ENCODE peak calls at places on chromosome 14, in ten cellular contexts. E is K562, P is breast epithelium, N is tibial artery, K is psoas muscle, Y is lower lobe of right lung, H is Panc1, Q is heart right ventricle, Z is A549, I is foreskin keratinocyte. L is an unnamed sample. For H3K4me1, the result is how much of the 10 kb centered on the place peaks cover.

GRCh38 chr14:73909681-73910080 is 23.0 kb downstream of the ZNF410 start:
- DNase-seq in Z (no peak), E (no peak), H (no peak), N (no peak), Y (no peak), K (no peak), P (no peak), I (no peak), Q (no peak), L (no peak)

GRCh38 chr14:106115401-106115800 is 589.0 kb downstream of the TMEM121 start:
- DNase-seq in E (no peak), I (no peak), H (no peak), K (no peak), Z (no peak), N (no peak), Q (no peak), Y (no peak), P (no peak), L (no peak)

GRCh38 chr14:102827716-102828115 is 50.5 kb downstream of the TRAF3 start:
- DNase-seq in N (no peak), K (no peak), Y (no peak), E (no peak), P (no peak), Z (no peak), Q (no peak), H (no peak), I (no peak), L (no peak)

GRCh38 chr14:99587463-99588278 is 16.3 kb downstream of the CCDC85C start:
- DNase-seq in Q (no peak), Y (no peak), E (no peak), K (no peak), H (no peak), Z (no peak), I (no peak), N (no peak), P (no peak), L (no peak)

GRCh38 chr14:50083467-50084337 is 32.7 kb downstream of the VCPKMT start:
- DNase-seq in E (no peak), N (no peak), I (no peak), H (no peak), Y (no peak), Q (no peak), K (no peak), Z (no peak), P (no peak), L (no peak)

GRCh38 chr14:52987514-52987913 is 36.7 kb upstream of the FERMT2 start:
- DNase-seq in Q (no peak), E (no peak), N (no peak), P (no peak), H (no peak), K (no peak), I (no peak), Y (no peak), Z (no peak), L (no peak)

GRCh38 chr14:32702571-32702970 is 236.1 kb upstream of the NPAS3 start:
- DNase-seq in H (no peak), K (peak), E (no peak), I (peak), P (no peak), Q (peak), Z (no peak), Y (peak), N (peak), L (peak)

GRCh38 chr14:105534586-105534985 is 8.2 kb downstream of the TMEM121 start:
- DNase-seq in H (no peak), Q (no peak), Y (no peak), Z (no peak), E (no peak), P (no peak), N (peak), K (peak), I (no peak), L (no peak)

GRCh38 chr14:104137297-104138097 is 890 bp upstream of the KIF26A start:
- DNase-seq in N (peak), I (no peak), E (no peak), H (no peak), Q (peak), Y (peak), P (peak), Z (peak), K (peak), L (no peak)

GRCh38 chr14:65255029-65255545 is 152.8 kb upstream of the MAX start:
- DNase-seq in Y (no peak), K (no peak), Q (no peak), N (no peak), P (no peak), I (peak), Z (peak), H (peak), E (no peak), L (no peak)

GRCh38 chr14:104441275-104442106 is 138.1 kb upstream of the C14orf180 start:
- DNase-seq in E (no peak), Z (no peak), K (no peak), Q (no peak), P (peak), N (peak), H (no peak), Y (no peak), I (no peak), L (peak)

GRCh38 chr14:105602243-105602750 is 75.9 kb downstream of the TMEM121 start:
- DNase-seq in E (no peak), Y (no peak), N (peak), H (no peak), Q (no peak), Z (no peak), K (no peak), P (peak), I (no peak), L (no peak)

GRCh38 chr14:34322940-34323418 is 139.1 kb downstream of the SPTSSA start:
- DNase-seq in Y (peak), P (peak), H (no peak), I (no peak), Z (peak), N (no peak), Q (peak), E (peak), K (peak), L (no peak)

GRCh38 chr14:76954791-76955190 is 73.7 kb downstream of the IRF2BPL start:
- DNase-seq in K (no peak), I (no peak), H (no peak), P (no peak), E (no peak), Y (no peak), N (no peak), Z (no peak), Q (no peak), L (no peak)

GRCh38 chr14:69693145-69693544 is 73.8 kb upstream of the SRSF5 start:
- DNase-seq in Q (no peak), K (no peak), H (no peak), P (no peak), Z (no peak), N (no peak), I (no peak), E (no peak), Y (no peak), L (no peak)

GRCh38 chr14:49946320-49947141 is 53.6 kb downstream of the ARF6 start:
- DNase-seq in Y (no peak), P (no peak), I (no peak), H (peak), K (no peak), Z (peak), N (peak), E (peak), Q (peak), L (no peak)

GRCh38 chr14:98923596-98923995 is 348.4 kb downstream of the BCL11B start:
- DNase-seq in Z (no peak), E (no peak), I (no peak), K (no peak), N (no peak), H (no peak), Q (no peak), Y (no peak), P (no peak), L (no peak)

GRCh38 chr14:50018236-50019210 is 97.8 kb downstream of the VCPKMT start:
- DNase-seq in I (no peak), Z (no peak), H (no peak), N (peak), K (no peak), Y (no peak), E (no peak), P (no peak), Q (peak), L (peak)

GRCh38 chr14:31167032-31167431 is 40.6 kb downstream of the HECTD1 start:
- DNase-seq in H (no peak), K (no peak), I (no peak), N (no peak), Y (no peak), P (no peak), E (no peak), Z (no peak), Q (no peak), L (no peak)

GRCh38 chr14:78863143-78863542 is 693.0 kb downstream of the NRXN3 start:
- DNase-seq in Z (no peak), I (peak), Q (no peak), K (no peak), P (no peak), N (no peak), E (peak), H (no peak), Y (no peak), L (no peak)

GRCh38 chr14:50804181-50804721 is 26.7 kb downstream of the NIN start:
- DNase-seq in Q (no peak), H (no peak), Z (no peak), K (no peak), Y (no peak), E (no peak), I (no peak), N (no peak), P (no peak), L (no peak)

GRCh38 chr14:55285048-55285652 is 13.9 kb downstream of the FBXO34 start:
- DNase-seq in P (no peak), N (no peak), I (no peak), H (no peak), Y (no peak), K (peak), Z (no peak), E (no peak), Q (no peak), L (no peak)

GRCh38 chr14:74302160-74302628 is 540 bp downstream of the ABCD4 start:
- DNase-seq in Y (no peak), H (no peak), P (no peak), Z (peak), E (peak), K (no peak), Q (no peak), I (no peak), N (no peak), L (no peak)

DNA sequence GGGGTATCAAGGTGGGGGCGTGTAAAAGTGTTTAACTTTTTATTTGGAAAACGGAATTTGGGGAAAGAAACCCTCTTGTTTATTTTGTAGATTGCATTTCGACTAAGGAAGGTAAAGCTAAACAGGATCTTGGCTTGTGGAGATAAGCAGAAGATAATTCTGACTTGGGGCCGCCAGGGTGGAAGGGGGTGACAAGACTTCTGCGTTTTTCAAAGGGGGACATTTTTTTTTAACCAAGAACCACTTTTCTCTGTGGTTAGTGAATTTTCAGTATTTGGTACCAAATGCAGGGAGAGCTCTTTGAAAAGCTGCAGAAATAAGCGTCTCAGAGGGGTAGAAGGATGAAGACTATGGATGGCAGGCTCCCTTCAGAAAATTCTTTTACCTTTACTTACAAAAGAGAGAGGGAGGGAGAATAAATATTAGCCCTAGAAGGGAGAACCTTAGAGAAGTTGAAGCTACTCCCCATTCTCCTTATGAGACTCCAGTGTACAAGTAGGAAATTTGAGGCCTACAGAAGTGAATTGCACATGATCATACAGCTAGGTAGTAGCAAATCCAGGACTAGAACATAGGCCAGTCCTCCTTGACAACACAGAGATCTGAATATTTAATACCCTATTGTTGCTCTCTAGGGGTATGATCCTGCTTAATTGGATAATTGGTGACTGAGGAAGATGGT is 783 bp downstream of the MRPL52 start:
- DNase-seq in P (no peak), I (no peak), K (no peak), Y (no peak), N (no peak), Z (no peak), Q (no peak), E (no peak), H (no peak), L (no peak)
- H3K27ac ChIP-seq in P (peak), I (peak), K (peak), Y (peak), N (peak), Z (peak), Q (peak), E (peak), H (peak), L (peak)

GRCh38 chr14:54087376-54087775 is 130.8 kb upstream of the BMP4 start:
- DNase-seq in N (no peak), Z (no peak), E (no peak), Y (no peak), K (no peak), I (no peak), Q (no peak), H (no peak), P (no peak), L (no peak)

GRCh38 chr14:54086780-54087179 is 130.2 kb upstream of the BMP4 start:
- DNase-seq in I (no peak), E (no peak), Q (no peak), P (no peak), H (no peak), N (no peak), Y (no peak), Z (no peak), K (no peak), L (no peak)

GRCh38 chr14:54083549-54084239 is 127.1 kb upstream of the BMP4 start:
- DNase-seq in P (no peak), K (no peak), I (no peak), H (no peak), N (no peak), E (no peak), Q (no peak), Y (no peak), Z (no peak), L (no peak)

GRCh38 chr14:54085841-54086240 is 129.2 kb upstream of the BMP4 start:
- DNase-seq in K (no peak), I (no peak), N (no peak), H (no peak), Y (no peak), Z (no peak), Q (no peak), P (no peak), E (no peak), L (no peak)

GRCh38 chr14:54085137-54085810 is 128.6 kb upstream of the BMP4 start:
- DNase-seq in Y (no peak), P (no peak), N (no peak), H (no peak), E (no peak), Z (no peak), K (no peak), Q (no peak), I (no peak), L (no peak)
- H3K4me1 ChIP-seq in Y (under half), P (under half), N (under half), H (under half), E (under half), Z (under half), K (under half), Q (under half), I (under half), L (under half)

DNA sequence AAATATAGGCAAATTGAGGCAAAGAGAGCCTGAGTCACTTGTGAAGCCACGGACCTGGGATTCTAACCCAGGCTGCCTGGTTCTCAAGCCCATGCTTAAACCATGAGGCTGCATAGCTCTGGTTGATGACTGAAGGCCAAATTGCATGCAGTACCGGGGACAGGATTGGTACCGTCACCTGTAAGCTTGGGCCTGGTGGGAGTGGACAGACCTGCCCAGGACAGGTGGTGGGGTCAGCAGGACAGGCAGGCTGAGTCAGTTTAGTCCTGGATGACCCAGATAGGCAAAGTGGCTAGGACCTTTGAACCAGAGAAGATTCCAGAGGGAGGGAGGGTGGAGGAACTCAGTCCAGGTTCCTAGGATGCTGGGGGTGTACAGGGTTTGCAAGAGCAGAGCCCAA is 25.8 kb downstream of the RIN3 start:
- DNase-seq in P (no peak), Q (no peak), N (no peak), Y (peak), Z (no peak), E (no peak), I (no peak), K (no peak), H (no peak), L (no peak)
- TF ChIP-seq CTCF in P (no peak), Q (no peak), N (no peak), Y (no peak), Z (no peak), E (no peak), I (no peak), K (no peak), H (no peak), L (no peak)

DNA sequence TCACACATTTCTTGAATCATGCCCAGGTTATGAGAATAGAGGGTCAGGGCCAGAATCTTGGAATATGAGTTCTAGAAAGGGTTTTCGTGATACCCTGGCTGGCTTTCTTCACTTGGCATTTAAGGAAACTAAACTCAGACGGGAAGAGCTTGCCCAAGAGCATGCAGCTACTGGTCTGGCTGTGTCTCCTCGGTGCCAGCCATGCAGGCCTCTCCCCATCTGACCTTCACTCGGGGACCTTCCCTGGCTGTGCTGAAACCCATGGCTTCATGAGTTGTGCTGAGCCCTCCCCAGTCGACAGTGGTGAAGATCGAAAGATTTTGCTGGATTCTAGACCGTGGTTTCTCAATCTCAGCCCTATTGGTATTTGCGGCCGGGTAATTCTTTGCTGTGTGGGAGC is 38.0 kb downstream of the FOXN3 start:
- DNase-seq in I (no peak), P (no peak), Y (no peak), Z (no peak), E (no peak), Q (no peak), K (no peak), N (no peak), H (no peak), L (no peak)
- H3K27ac ChIP-seq in I (no peak), P (no peak), Y (no peak), Z (no peak), E (no peak), Q (no peak), K (no peak), N (peak), H (no peak), L (peak)